ENCODE peak calls at places on chromosomes 2 and 18, in five cellular contexts. One of them, this sample, is unnamed.

GRCh38 chr2:207676827-207677354 is 34.5 kb upstream of the CCNYL1 start:
- DNase-seq in neural progenitor cell: no peak
- DNase-seq in T-helper 1 cell: no peak
- DNase-seq in globus pallidus: no peak
- DNase-seq in kidney epithelial cell: peak
- DNase-seq in this sample: no peak

GRCh38 chr2:150167711-150168110 is 319.8 kb downstream of the RND3 start:
- DNase-seq in neural progenitor cell: no peak
- DNase-seq in T-helper 1 cell: peak
- DNase-seq in globus pallidus: no peak
- DNase-seq in kidney epithelial cell: peak
- DNase-seq in this sample: no peak

GRCh38 chr2:155223781-155224406 is 525.4 kb downstream of the KCNJ3 start:
- DNase-seq in neural progenitor cell: peak
- DNase-seq in T-helper 1 cell: no peak
- DNase-seq in globus pallidus: peak
- DNase-seq in kidney epithelial cell: no peak
- DNase-seq in this sample: no peak

GRCh38 chr2:236086971-236087465 is 81.2 kb downstream of the GBX2 start:
- DNase-seq in neural progenitor cell: peak
- DNase-seq in T-helper 1 cell: no peak
- DNase-seq in globus pallidus: no peak
- DNase-seq in kidney epithelial cell: no peak
- DNase-seq in this sample: no peak

GRCh38 chr2:102442967-102443828 is 20.2 kb downstream of the IL18RAP start:
- DNase-seq in neural progenitor cell: peak
- DNase-seq in T-helper 1 cell: peak
- DNase-seq in globus pallidus: peak
- DNase-seq in kidney epithelial cell: no peak
- DNase-seq in this sample: peak

GRCh38 chr2:202361133-202361532 is 15.0 kb upstream of the BMPR2 start:
- DNase-seq in neural progenitor cell: no peak
- DNase-seq in T-helper 1 cell: no peak
- DNase-seq in globus pallidus: no peak
- DNase-seq in kidney epithelial cell: no peak
- DNase-seq in this sample: no peak

GRCh38 chr2:127193164-127193947 is 26.7 kb downstream of the CYP27C1 start:
- DNase-seq in neural progenitor cell: no peak
- DNase-seq in T-helper 1 cell: no peak
- DNase-seq in globus pallidus: no peak
- DNase-seq in kidney epithelial cell: no peak
- DNase-seq in this sample: no peak

GRCh38 chr18:61244632-61245031 is 88.6 kb upstream of the CDH20 start:
- DNase-seq in neural progenitor cell: no peak
- DNase-seq in T-helper 1 cell: no peak
- DNase-seq in globus pallidus: no peak
- DNase-seq in kidney epithelial cell: no peak
- DNase-seq in this sample: no peak

GRCh38 chr2:239629936-239630617 is 229.3 kb upstream of the HDAC4 start:
- DNase-seq in neural progenitor cell: no peak
- DNase-seq in T-helper 1 cell: no peak
- DNase-seq in globus pallidus: no peak
- DNase-seq in kidney epithelial cell: no peak
- DNase-seq in this sample: no peak

GRCh38 chr2:201357216-201357615 is at the start of gene FLACC1:
- DNase-seq in neural progenitor cell: peak
- DNase-seq in T-helper 1 cell: no peak
- DNase-seq in globus pallidus: peak
- DNase-seq in kidney epithelial cell: peak
- DNase-seq in this sample: no peak

GRCh38 chr2:196176142-196176738 is 4.9 kb upstream of the STK17B start:
- DNase-seq in neural progenitor cell: no peak
- DNase-seq in T-helper 1 cell: peak
- DNase-seq in globus pallidus: no peak
- DNase-seq in kidney epithelial cell: no peak
- DNase-seq in this sample: peak

GRCh38 chr2:23400703-23401102 is 15.7 kb downstream of the KLHL29 start:
- DNase-seq in neural progenitor cell: no peak
- DNase-seq in T-helper 1 cell: no peak
- DNase-seq in globus pallidus: no peak
- DNase-seq in kidney epithelial cell: no peak
- DNase-seq in this sample: no peak

This sample was measured in activated T-helper 2 cell treated with anti-CD3 and anti-CD28 coated beads, Interferon-gamma antibody, Interleukin-2, Interleukin-4, amounts not matched to agents 10 μg/mL and 5 μg/mL and 100 μg/mL, durations not matched to agents 14 hours and 24 hours and 36 hours.